ENCODE peak calls at places on chromosomes 7 and 10, in six cellular contexts. One of them, this sample, is unnamed.

GRCh38 chr10:43057831-43058340 is 19.0 kb upstream of the RET start:
- DNase-seq in stromal cell of bone marrow: no peak
- DNase-seq in lower lobe of right lung: peak; percentile 19
- DNase-seq in left ventricle myocardium inferior: peak; percentile 4
- DNase-seq in Caki2: no peak
- DNase-seq in NCI-H345: no peak
- DNase-seq in this sample: no peak

GRCh38 chr10:125694874-125695273 is 11.9 kb upstream of the TEX36 start:
- DNase-seq in stromal cell of bone marrow: peak; percentile 77
- DNase-seq in lower lobe of right lung: no peak
- DNase-seq in NCI-H345: no peak
- DNase-seq in left ventricle myocardium inferior: no peak
- DNase-seq in Caki2: no peak
- DNase-seq in this sample: peak; percentile 70

GRCh38 chr10:119734396-119735332 is 8.8 kb downstream of the INPP5F start:
- DNase-seq in NCI-H345: no peak
- DNase-seq in Caki2: peak; percentile 19
- DNase-seq in lower lobe of right lung: no peak
- DNase-seq in left ventricle myocardium inferior: no peak
- DNase-seq in stromal cell of bone marrow: no peak
- DNase-seq in this sample: peak; percentile 16

GRCh38 chr10:124918906-124919305 is 23.0 kb upstream of the ZRANB1 start:
- DNase-seq in Caki2: no peak
- DNase-seq in left ventricle myocardium inferior: no peak
- DNase-seq in NCI-H345: no peak
- DNase-seq in lower lobe of right lung: no peak
- DNase-seq in stromal cell of bone marrow: no peak
- DNase-seq in this sample: no peak

GRCh38 chr7:150375662-150376521 is 3.2 kb upstream of the ZNF775 start:
- DNase-seq in left ventricle myocardium inferior: no peak
- DNase-seq in lower lobe of right lung: no peak
- DNase-seq in NCI-H345: no peak
- DNase-seq in stromal cell of bone marrow: no peak
- DNase-seq in Caki2: peak; percentile 51
- DNase-seq in this sample: no peak

GRCh38 chr7:32347244-32347828 is 142.8 kb downstream of the LSM5 start:
- DNase-seq in NCI-H345: no peak
- DNase-seq in left ventricle myocardium inferior: no peak
- DNase-seq in lower lobe of right lung: no peak
- DNase-seq in Caki2: no peak
- DNase-seq in stromal cell of bone marrow: no peak
- DNase-seq in this sample: peak; percentile 49

GRCh38 chr7:128922496-128923410 is 12.2 kb upstream of the KCP start:
- DNase-seq in NCI-H345: no peak
- DNase-seq in Caki2: no peak
- DNase-seq in lower lobe of right lung: no peak
- DNase-seq in left ventricle myocardium inferior: no peak
- DNase-seq in stromal cell of bone marrow: no peak
- DNase-seq in this sample: no peak

GRCh38 chr7:32070406-32071360 is at the start of gene PDE1C:
- DNase-seq in NCI-H345: no peak
- DNase-seq in lower lobe of right lung: no peak
- DNase-seq in left ventricle myocardium inferior: peak; percentile 80
- DNase-seq in Caki2: no peak
- DNase-seq in stromal cell of bone marrow: no peak
- DNase-seq in this sample: no peak

GRCh38 chr7:47482013-47482761 is 99.7 kb downstream of the TNS3 start:
- DNase-seq in stromal cell of bone marrow: peak; percentile 74
- DNase-seq in left ventricle myocardium inferior: no peak
- DNase-seq in NCI-H345: no peak
- DNase-seq in lower lobe of right lung: no peak
- DNase-seq in Caki2: peak; percentile 92
- DNase-seq in this sample: peak; percentile 73

GRCh38 chr7:96238474-96238873 is 83.4 kb downstream of the SLC25A13 start:
- DNase-seq in NCI-H345: no peak
- DNase-seq in left ventricle myocardium inferior: no peak
- DNase-seq in Caki2: no peak
- DNase-seq in lower lobe of right lung: no peak
- DNase-seq in stromal cell of bone marrow: no peak
- DNase-seq in this sample: no peak

GRCh38 chr10:36479073-36479472 is 646.3 kb upstream of the ANKRD30A start:
- DNase-seq in left ventricle myocardium inferior: no peak
- DNase-seq in lower lobe of right lung: no peak
- DNase-seq in stromal cell of bone marrow: no peak
- DNase-seq in Caki2: no peak
- DNase-seq in NCI-H345: no peak
- DNase-seq in this sample: no peak

GRCh38 chr10:22764639-22765038 is 50.3 kb upstream of the PIP4K2A start:
- DNase-seq in stromal cell of bone marrow: peak; percentile 11
- DNase-seq in NCI-H345: no peak
- DNase-seq in left ventricle myocardium inferior: no peak
- DNase-seq in Caki2: no peak
- DNase-seq in lower lobe of right lung: no peak
- DNase-seq in this sample: no peak

GRCh38 chr10:69865450-69865849 is 63.7 kb downstream of the COL13A1 start:
- DNase-seq in left ventricle myocardium inferior: no peak
- DNase-seq in NCI-H345: no peak
- DNase-seq in stromal cell of bone marrow: no peak
- DNase-seq in lower lobe of right lung: no peak
- DNase-seq in Caki2: no peak
- DNase-seq in this sample: no peak

GRCh38 chr7:23106801-23107713 is 1.5 kb downstream of the KLHL7 start:
- DNase-seq in stromal cell of bone marrow: no peak
- DNase-seq in lower lobe of right lung: no peak
- DNase-seq in NCI-H345: no peak
- DNase-seq in Caki2: no peak
- DNase-seq in left ventricle myocardium inferior: no peak
- DNase-seq in this sample: no peak

GRCh38 chr10:78806805-78807221 is 262.0 kb upstream of the ZMIZ1 start:
- DNase-seq in stromal cell of bone marrow: no peak
- DNase-seq in left ventricle myocardium inferior: no peak
- DNase-seq in Caki2: no peak
- DNase-seq in lower lobe of right lung: no peak
- DNase-seq in NCI-H345: no peak
- DNase-seq in this sample: peak; percentile 42

GRCh38 chr7:16712916-16713315 is 40.6 kb upstream of the TSPAN13 start:
- DNase-seq in NCI-H345: no peak
- DNase-seq in left ventricle myocardium inferior: no peak
- DNase-seq in lower lobe of right lung: no peak
- DNase-seq in stromal cell of bone marrow: peak; percentile 25
- DNase-seq in Caki2: peak; percentile 90
- DNase-seq in this sample: no peak

GRCh38 chr10:69385454-69386350 is 31.0 kb downstream of the TACR2 start:
- DNase-seq in stromal cell of bone marrow: no peak
- DNase-seq in lower lobe of right lung: no peak
- DNase-seq in NCI-H345: no peak
- DNase-seq in left ventricle myocardium inferior: no peak
- DNase-seq in Caki2: no peak
- DNase-seq in this sample: no peak

GRCh38 chr10:59362991-59363390 is 642 bp upstream of the FAM13C start:
- DNase-seq in Caki2: peak; percentile 22
- DNase-seq in stromal cell of bone marrow: no peak
- DNase-seq in NCI-H345: peak; percentile 66
- DNase-seq in lower lobe of right lung: peak; percentile 58
- DNase-seq in left ventricle myocardium inferior: peak; percentile 67
- DNase-seq in this sample: peak; percentile 32

GRCh38 chr7:151254851-151255250 is 6.4 kb upstream of the SMARCD3 start:
- DNase-seq in stromal cell of bone marrow: no peak
- DNase-seq in lower lobe of right lung: no peak
- DNase-seq in left ventricle myocardium inferior: no peak
- DNase-seq in Caki2: no peak
- DNase-seq in NCI-H345: no peak
- DNase-seq in this sample: no peak

GRCh38 chr10:124165311-124165710 is 71.9 kb upstream of the CHST15 start:
- DNase-seq in lower lobe of right lung: no peak
- DNase-seq in NCI-H345: no peak
- DNase-seq in left ventricle myocardium inferior: no peak
- DNase-seq in stromal cell of bone marrow: no peak
- DNase-seq in Caki2: no peak
- DNase-seq in this sample: no peak

GRCh38 chr7:2542011-2542923 is 13.1 kb downstream of the BRAT1 start:
- DNase-seq in stromal cell of bone marrow: no peak
- DNase-seq in Caki2: no peak
- DNase-seq in lower lobe of right lung: peak; percentile 42
- DNase-seq in left ventricle myocardium inferior: no peak
- DNase-seq in NCI-H345: no peak
- DNase-seq in this sample: no peak

GRCh38 chr7:74481458-74482324 is 28.0 kb downstream of the GTF2IRD1 start:
- DNase-seq in left ventricle myocardium inferior: no peak
- DNase-seq in lower lobe of right lung: no peak
- DNase-seq in stromal cell of bone marrow: no peak
- DNase-seq in NCI-H345: no peak
- DNase-seq in Caki2: peak; percentile 29
- DNase-seq in this sample: no peak

GRCh38 chr10:21495686-21496284 is 29.7 kb downstream of the SKIDA1 start:
- DNase-seq in Caki2: peak; percentile 92
- DNase-seq in lower lobe of right lung: peak; percentile 89
- DNase-seq in stromal cell of bone marrow: peak; percentile 34
- DNase-seq in left ventricle myocardium inferior: peak; percentile 85
- DNase-seq in NCI-H345: peak; percentile 70
- DNase-seq in this sample: peak; percentile 83

GRCh38 chr10:61248013-61248412 is 205.2 kb downstream of the TMEM26 start:
- DNase-seq in Caki2: no peak
- DNase-seq in stromal cell of bone marrow: no peak
- DNase-seq in NCI-H345: no peak
- DNase-seq in lower lobe of right lung: no peak
- DNase-seq in left ventricle myocardium inferior: no peak
- DNase-seq in this sample: no peak

GRCh38 chr7:81301815-81302214 is 383.0 kb upstream of the SEMA3C start:
- DNase-seq in left ventricle myocardium inferior: no peak
- DNase-seq in lower lobe of right lung: no peak
- DNase-seq in stromal cell of bone marrow: no peak
- DNase-seq in Caki2: no peak
- DNase-seq in NCI-H345: no peak
- DNase-seq in this sample: peak; percentile 16

GRCh38 chr7:11069591-11069990 is 95.9 kb downstream of the PHF14 start:
- DNase-seq in left ventricle myocardium inferior: no peak
- DNase-seq in lower lobe of right lung: no peak
- DNase-seq in stromal cell of bone marrow: no peak
- DNase-seq in NCI-H345: no peak
- DNase-seq in Caki2: no peak
- DNase-seq in this sample: no peak

GRCh38 chr7:128084896-128085608 is 53.8 kb upstream of the LRRC4 start:
- DNase-seq in Caki2: no peak
- DNase-seq in lower lobe of right lung: no peak
- DNase-seq in NCI-H345: no peak
- DNase-seq in left ventricle myocardium inferior: peak; percentile 63
- DNase-seq in stromal cell of bone marrow: no peak
- DNase-seq in this sample: no peak

GRCh38 chr10:124701435-124701834 is 42.7 kb downstream of the FAM53B start:
- DNase-seq in NCI-H345: no peak
- DNase-seq in left ventricle myocardium inferior: peak; percentile 95
- DNase-seq in Caki2: no peak
- DNase-seq in stromal cell of bone marrow: peak; percentile 64
- DNase-seq in lower lobe of right lung: peak; percentile 87
- DNase-seq in this sample: no peak

GRCh38 chr10:113052076-113052830 is 102.2 kb downstream of the TCF7L2 start:
- DNase-seq in stromal cell of bone marrow: no peak
- DNase-seq in Caki2: no peak
- DNase-seq in left ventricle myocardium inferior: no peak
- DNase-seq in lower lobe of right lung: no peak
- DNase-seq in NCI-H345: no peak
- DNase-seq in this sample: no peak

GRCh38 chr7:46107610-46108217 is 186.6 kb upstream of the IGFBP3 start:
- DNase-seq in stromal cell of bone marrow: no peak
- DNase-seq in Caki2: no peak
- DNase-seq in NCI-H345: no peak
- DNase-seq in lower lobe of right lung: no peak
- DNase-seq in left ventricle myocardium inferior: no peak
- DNase-seq in this sample: no peak

GRCh38 chr10:30072068-30072467 is 12.7 kb upstream of the JCAD start:
- DNase-seq in stromal cell of bone marrow: no peak
- DNase-seq in NCI-H345: no peak
- DNase-seq in lower lobe of right lung: no peak
- DNase-seq in left ventricle myocardium inferior: no peak
- DNase-seq in Caki2: no peak
- DNase-seq in this sample: no peak

GRCh38 chr10:35639651-35640311 is 2.3 kb downstream of the FZD8 start:
- DNase-seq in left ventricle myocardium inferior: peak; percentile 19
- DNase-seq in Caki2: peak; percentile 59
- DNase-seq in stromal cell of bone marrow: no peak
- DNase-seq in NCI-H345: peak; percentile 8
- DNase-seq in lower lobe of right lung: peak; percentile 62
- DNase-seq in this sample: no peak

GRCh38 chr10:123269675-123270074 is 115.5 kb downstream of the BUB3 start:
- DNase-seq in Caki2: no peak
- DNase-seq in lower lobe of right lung: no peak
- DNase-seq in stromal cell of bone marrow: no peak
- DNase-seq in left ventricle myocardium inferior: no peak
- DNase-seq in NCI-H345: no peak
- DNase-seq in this sample: no peak

GRCh38 chr10:12255048-12255447 is 59.1 kb downstream of the CDC123 start:
- DNase-seq in left ventricle myocardium inferior: no peak
- DNase-seq in NCI-H345: no peak
- DNase-seq in Caki2: no peak
- DNase-seq in stromal cell of bone marrow: no peak
- DNase-seq in lower lobe of right lung: no peak
- DNase-seq in this sample: no peak